ENCODE peak calls at places on chromosomes 11 and 22, in five cellular contexts. X, Q, Y, T and M are unnamed samples.

GRCh38 chr11:112470355-112470754 is 209.7 kb upstream of the PLET1 start:
- DNase-seq in X (peak; percentile 39), Q (no peak), Y (no peak), T (no peak), M (peak; percentile 60)

GRCh38 chr11:117226388-117227385 is 5.2 kb downstream of the PCSK7 start:
- DNase-seq in X (peak; percentile 75), Q (peak; percentile 27), Y (no peak), T (no peak), M (peak; percentile 62)

GRCh38 chr11:14969922-14970323 is 2.2 kb downstream of the CALCA start:
- DNase-seq in X (peak; percentile 30), Q (no peak), Y (peak; percentile 73), T (no peak), M (no peak)

GRCh38 chr11:79121351-79121750 is 319.5 kb downstream of the TENM4 start:
- DNase-seq in X (no peak), Q (no peak), Y (no peak), T (no peak), M (no peak)

GRCh38 chr11:117584056-117584830 is 212.8 kb downstream of the DSCAML1 start:
- DNase-seq in X (no peak), Q (no peak), Y (no peak), T (no peak), M (peak; percentile 10)

GRCh38 chr11:44506375-44507016 is 59.0 kb upstream of the CD82 start:
- DNase-seq in X (no peak), Q (no peak), Y (no peak), T (no peak), M (peak; percentile 19)

GRCh38 chr11:119352857-119353260 is 6.4 kb upstream of the MFRP start:
- DNase-seq in X (no peak), Q (no peak), Y (no peak), T (no peak), M (no peak)

GRCh38 chr11:66546368-66546965 is at the start of gene ACTN3:
- DNase-seq in X (peak; percentile 62), Q (no peak), Y (no peak), T (no peak), M (no peak)

GRCh38 chr11:75868990-75869389 is 54.0 kb downstream of the UVRAG start:
- DNase-seq in X (no peak), Q (no peak), Y (no peak), T (no peak), M (no peak)

GRCh38 chr11:66418168-66418985 is 2.5 kb upstream of the NPAS4 start:
- DNase-seq in X (peak; percentile 98), Q (peak; percentile 15), Y (peak; percentile 74), T (peak; percentile 58), M (peak; percentile 97)

GRCh38 chr11:3738241-3738640 is 59.1 kb downstream of the NUP98 start:
- DNase-seq in X (peak; percentile 74), Q (no peak), Y (no peak), T (no peak), M (no peak)

GRCh38 chr11:12544986-12545775 is 129.0 kb upstream of the TEAD1 start:
- DNase-seq in X (no peak), Q (no peak), Y (no peak), T (no peak), M (no peak)

GRCh38 chr22:22085702-22086500 is 103.3 kb upstream of the TOP3B start:
- DNase-seq in X (peak; percentile 33), Q (no peak), Y (no peak), T (no peak), M (no peak)

GRCh38 chr11:44670814-44671213 is 55.9 kb upstream of the TSPAN18 start:
- DNase-seq in X (no peak), Q (no peak), Y (no peak), T (no peak), M (no peak)

GRCh38 chr11:10108901-10109665 is 184.9 kb downstream of the SBF2 start:
- DNase-seq in X (peak; percentile 69), Q (no peak), Y (no peak), T (no peak), M (no peak)

GRCh38 chr11:119453881-119454280 is 30.9 kb upstream of the THY1 start:
- DNase-seq in X (no peak), Q (no peak), Y (no peak), T (no peak), M (no peak)

GRCh38 chr11:114044042-114044871 is 15.3 kb upstream of the ZBTB16 start:
- DNase-seq in X (peak; percentile 32), Q (no peak), Y (no peak), T (no peak), M (no peak)

GRCh38 chr22:48337957-48338792 is 1489.5 kb downstream of the BRD1 start:
- DNase-seq in X (no peak), Q (no peak), Y (no peak), T (peak; percentile 34), M (no peak)

GRCh38 chr11:35010656-35011055 is 94.2 kb downstream of the PDHX start:
- DNase-seq in X (no peak), Q (no peak), Y (no peak), T (no peak), M (no peak)

GRCh38 chr11:124760205-124760652 is 1.9 kb downstream of the ESAM start:
- DNase-seq in X (no peak), Q (no peak), Y (no peak), T (no peak), M (no peak)

GRCh38 chr11:59263225-59263894 is 50.6 kb upstream of the MPEG1 start:
- DNase-seq in X (no peak), Q (no peak), Y (no peak), T (no peak), M (no peak)

GRCh38 chr22:45468872-45469572 is 33.7 kb upstream of the FBLN1 start:
- DNase-seq in X (peak; percentile 69), Q (no peak), Y (no peak), T (no peak), M (peak; percentile 62)

GRCh38 chr11:23653071-23653675 is 792.9 kb upstream of the CCDC179 start:
- DNase-seq in X (no peak), Q (no peak), Y (no peak), T (peak; percentile 23), M (no peak)

GRCh38 chr22:37304595-37305343 is 22.5 kb downstream of the CYTH4 start:
- DNase-seq in X (peak; percentile 18), Q (no peak), Y (no peak), T (no peak), M (no peak)

GRCh38 chr11:4851033-4851432 is 2.0 kb upstream of the OR51S1 start:
- DNase-seq in X (no peak), Q (no peak), Y (no peak), T (no peak), M (no peak)

GRCh38 chr22:46180370-46181137 is 30.2 kb downstream of the PPARA start:
- DNase-seq in X (no peak), Q (no peak), Y (no peak), T (no peak), M (no peak)

GRCh38 chr11:66015936-66016792 is 4.4 kb downstream of the CST6 start:
- DNase-seq in X (no peak), Q (no peak), Y (no peak), T (no peak), M (no peak)

GRCh38 chr11:58968251-58968711 is 29.0 kb downstream of the GLYATL1 start:
- DNase-seq in X (no peak), Q (no peak), Y (no peak), T (no peak), M (no peak)

GRCh38 chr11:129416080-129416820 is 40.6 kb downstream of the BARX2 start:
- DNase-seq in X (no peak), Q (no peak), Y (no peak), T (no peak), M (no peak)

GRCh38 chr22:17910561-17911311 is 113.6 kb downstream of the MICAL3 start:
- DNase-seq in X (peak; percentile 82), Q (no peak), Y (no peak), T (no peak), M (peak; percentile 49)